ENCODE peak calls at places on chromosomes 6 and 20, in four cellular contexts. D is left cardiac atrium; C is naive thymus-derived CD8-positive, alpha-beta T cell; F is tibial artery. A is an unnamed sample.

GRCh38 chr20:38751360-38751976 is 3.2 kb downstream of the ACTR5 start:
- DNase-seq in C (peak), F (no peak), D (no peak), A (no peak)

GRCh38 chr6:113558966-113559365 is 298.2 kb upstream of the MARCKS start:
- DNase-seq in D (no peak), F (no peak), C (no peak), A (no peak)

GRCh38 chr6:35024601-35025054 is 116.5 kb downstream of the TCP11 start:
- DNase-seq in F (no peak), C (no peak), D (peak), A (no peak)

GRCh38 chr6:16179970-16180431 is 51.1 kb downstream of the MYLIP start:
- DNase-seq in C (peak), F (no peak), D (no peak), A (peak)

GRCh38 chr6:71280701-71281100 is 7.9 kb upstream of the OGFRL1 start:
- DNase-seq in D (no peak), F (no peak), C (no peak), A (no peak)

GRCh38 chr20:24060851-24061590 is 72.4 kb upstream of the GGTLC1 start:
- DNase-seq in C (no peak), D (no peak), F (no peak), A (no peak)

GRCh38 chr6:42498473-42499128 is 46.9 kb upstream of the TRERF1 start:
- DNase-seq in C (no peak), D (peak), F (no peak), A (no peak)

GRCh38 chr20:45945678-45946148 is 11.2 kb downstream of the PCIF1 start:
- DNase-seq in F (no peak), C (no peak), D (no peak), A (no peak)

GRCh38 chr6:30800876-30801275 is 56.5 kb upstream of the IER3 start:
- DNase-seq in F (no peak), D (no peak), C (no peak), A (no peak)

GRCh38 chr6:75221107-75221506 is 15.3 kb upstream of the COL12A1 start:
- DNase-seq in C (no peak), D (no peak), F (no peak), A (no peak)

GRCh38 chr20:63361507-63362425 is 617 bp upstream of the CHRNA4 start:
- DNase-seq in F (no peak), C (no peak), D (no peak), A (no peak)

GRCh38 chr20:17036546-17036945 is 190.3 kb upstream of the PCSK2 start:
- DNase-seq in D (no peak), C (no peak), F (no peak), A (no peak)

GRCh38 chr20:42308980-42309524 is 690.9 kb upstream of the CHD6 start:
- DNase-seq in C (no peak), D (no peak), F (no peak), A (no peak)

GRCh38 chr6:118876201-118876600 is 17.8 kb upstream of the ASF1A start:
- DNase-seq in D (no peak), C (no peak), F (no peak), A (no peak)

GRCh38 chr6:104601008-104601745 is 258.5 kb downstream of the HACE1 start:
- DNase-seq in C (no peak), F (no peak), D (no peak), A (no peak)